ENCODE peak calls at places on chromosomes 12 and 14, in ten cellular contexts. Z is fibroblast of pulmonary artery, J is brain microvascular endothelial cell, O is dorsolateral prefrontal cortex, S is mesothelial cell of epicardium, W is fibroblast of mammary gland, E is kidney, K is GM06990, P is neural progenitor cell, H is tibial nerve. F is an unnamed sample.
A peak's percentile ranks its signal among the peaks of the same experiment; 100 is the strongest.

GRCh38 chr14:29712586-29712985 is 215.1 kb downstream of the PRKD1 start:
- DNase-seq in Z (no peak), O (no peak), J (no peak), H (no peak), S (no peak), E (no peak), W (no peak), P (no peak), K (no peak), F (no peak)

GRCh38 chr12:47855502-47855901 is 35.8 kb upstream of the HDAC7 start:
- DNase-seq in K (no peak), E (no peak), H (no peak), Z (no peak), J (no peak), O (no peak), W (no peak), P (no peak), S (no peak), F (no peak)

GRCh38 chr12:127963926-127964325 is 303.0 kb upstream of the TMEM132C start:
- DNase-seq in K (no peak), E (no peak), J (no peak), S (no peak), P (no peak), H (no peak), Z (no peak), O (no peak), W (no peak), F (no peak)

GRCh38 chr12:107891967-107892366 is 117.5 kb downstream of the ASCL4 start:
- DNase-seq in J (no peak), H (no peak), S (no peak), O (no peak), K (no peak), E (no peak), Z (peak; percentile 20), W (peak; percentile 18), P (peak; percentile 56), F (no peak)

GRCh38 chr12:8948711-8949524 is 527 bp downstream of the M6PR start:
- DNase-seq in Z (peak; percentile 63), W (peak; percentile 41), J (peak; percentile 24), K (no peak), S (no peak), P (peak; percentile 75), H (no peak), O (no peak), E (no peak), F (no peak)

GRCh38 chr14:90720336-90720735 is 95.9 kb downstream of the TTC7B start:
- DNase-seq in J (peak; percentile 33), H (no peak), S (no peak), P (no peak), Z (peak; percentile 16), K (no peak), W (no peak), E (no peak), O (no peak), F (no peak)

GRCh38 chr14:50658203-50658602 is 9.9 kb downstream of the SAV1 start:
- DNase-seq in E (no peak), O (no peak), H (no peak), K (no peak), S (no peak), W (peak; percentile 71), Z (peak; percentile 82), P (peak; percentile 33), J (peak; percentile 66), F (no peak)

GRCh38 chr14:34502826-34503225 is 36.7 kb downstream of the EAPP start:
- DNase-seq in S (no peak), E (no peak), W (peak; percentile 22), H (no peak), O (no peak), Z (peak; percentile 68), J (peak; percentile 81), K (no peak), P (no peak), F (no peak)

GRCh38 chr14:60622210-60622919 is 26.9 kb downstream of the SIX1 start:
- DNase-seq in O (no peak), H (peak; percentile 31), P (no peak), S (no peak), Z (peak; percentile 15), K (no peak), E (no peak), J (no peak), W (peak; percentile 80), F (no peak)

GRCh38 chr14:60323199-60323891 is 74.3 kb downstream of the PPM1A start:
- DNase-seq in K (no peak), E (no peak), O (no peak), H (no peak), W (no peak), J (no peak), Z (no peak), S (no peak), P (no peak), F (no peak)

GRCh38 chr12:132624910-132625630 is 6.5 kb downstream of the P2RX2 start:
- DNase-seq in Z (no peak), P (no peak), H (no peak), E (no peak), O (no peak), W (no peak), K (no peak), J (no peak), S (no peak), F (no peak)

GRCh38 chr12:112420740-112421139 is 2.0 kb downstream of the PTPN11 start:
- DNase-seq in W (no peak), K (no peak), H (no peak), O (no peak), P (no peak), J (no peak), S (no peak), E (no peak), Z (no peak), F (no peak)

GRCh38 chr14:92540472-92541048 is 27.0 kb downstream of the RIN3 start:
- DNase-seq in J (peak; percentile 99), H (peak; percentile 93), Z (peak; percentile 100), S (no peak), P (no peak), E (peak; percentile 96), W (peak; percentile 99), O (no peak), K (no peak), F (no peak)

GRCh38 chr12:124549629-124550028 is 17.8 kb downstream of the NCOR2 start:
- DNase-seq in O (no peak), P (no peak), E (no peak), H (no peak), W (no peak), Z (no peak), J (no peak), K (no peak), S (no peak), F (no peak)

GRCh38 chr12:112148031-112148513 is 22.7 kb downstream of the TRAFD1 start:
- DNase-seq in E (no peak), S (no peak), K (no peak), H (no peak), J (peak; percentile 84), W (peak; percentile 65), P (no peak), O (no peak), Z (peak; percentile 82), F (no peak)

GRCh38 chr12:120496353-120497340 is 734 bp downstream of the DYNLL1 start:
- DNase-seq in K (peak; percentile 63), Z (peak; percentile 67), W (peak; percentile 65), E (peak; percentile 90), J (peak; percentile 47), H (peak; percentile 59), P (peak; percentile 84), O (peak; percentile 80), S (peak; percentile 21), F (peak; percentile 13)

GRCh38 chr12:111858778-111859177 is 16.8 kb downstream of the MAPKAPK5 start:
- DNase-seq in J (no peak), H (no peak), E (no peak), K (no peak), S (no peak), Z (no peak), P (no peak), W (no peak), O (no peak), F (no peak)

GRCh38 chr14:103123634-103124500 is 606 bp downstream of the TNFAIP2 start:
- DNase-seq in K (no peak), H (peak; percentile 62), O (no peak), E (peak; percentile 91), Z (peak; percentile 41), P (peak; percentile 61), J (no peak), W (peak; percentile 35), S (peak; percentile 14), F (no peak)

DNA sequence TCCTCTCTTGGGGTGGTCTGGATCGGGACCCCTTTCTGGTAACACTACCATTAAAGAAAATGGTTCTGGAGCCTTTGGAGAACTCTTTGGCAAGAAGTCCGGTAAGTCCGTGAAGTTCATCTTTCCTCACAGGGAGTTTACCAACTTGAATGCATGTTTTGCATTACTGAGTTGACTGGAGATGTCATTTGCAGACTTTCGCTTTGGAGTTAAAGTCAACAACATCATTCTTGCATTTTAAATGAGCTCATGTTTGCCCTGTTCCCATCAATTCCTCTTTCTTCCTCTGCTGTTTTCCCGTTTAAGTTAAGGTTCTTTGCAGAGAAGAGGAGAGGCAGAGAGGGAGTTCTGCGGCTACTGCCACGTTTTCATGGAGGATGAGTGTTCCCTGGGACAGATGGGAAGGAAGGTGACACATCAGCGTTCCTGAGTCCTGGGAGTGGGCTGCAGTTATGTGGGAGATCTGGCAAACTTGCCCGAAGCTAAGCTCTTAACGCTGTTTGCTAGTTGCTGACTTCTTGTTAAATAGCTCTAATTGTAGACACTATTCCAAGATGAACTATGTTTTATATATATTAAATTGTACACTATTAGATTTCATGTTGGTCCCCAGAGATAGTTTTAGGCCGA is 18.8 kb upstream of the PRICKLE1 start:
- DNase-seq in P (no peak), O (no peak), H (no peak), J (no peak), Z (no peak), E (no peak), W (no peak), S (no peak), K (no peak), F (no peak)
- TF ChIP-seq CTCF in P (no peak), O (no peak), H (no peak), J (no peak), Z (no peak), E (no peak), W (no peak), S (no peak), K (no peak), F (no peak)

GRCh38 chr12:17527021-17527420 is 563.0 kb downstream of the RERGL start:
- DNase-seq in W (no peak), Z (no peak), S (no peak), K (no peak), P (no peak), H (no peak), O (no peak), E (no peak), J (no peak), F (no peak)
- TF ChIP-seq CTCF in W (no peak), Z (no peak), S (no peak), K (no peak), P (no peak), H (no peak), O (no peak), E (no peak), J (no peak), F (no peak)

GRCh38 chr12:46554461-46554860 is 181.9 kb upstream of the SLC38A2 start:
- DNase-seq in E (no peak), P (no peak), O (no peak), H (no peak), W (peak; percentile 76), J (no peak), S (no peak), Z (no peak), K (no peak), F (no peak)
- TF ChIP-seq CTCF in E (no peak), P (no peak), O (no peak), H (no peak), W (no peak), J (no peak), S (no peak), Z (no peak), K (no peak), F (no peak)

GRCh38 chr14:64688801-64689200 is 15.4 kb upstream of the PLEKHG3 start:
- DNase-seq in W (no peak), P (no peak), S (no peak), Z (no peak), O (no peak), E (no peak), H (no peak), K (no peak), J (no peak), F (no peak)
- TF ChIP-seq CTCF in W (no peak), P (no peak), S (no peak), Z (no peak), O (no peak), E (no peak), H (no peak), K (no peak), J (no peak), F (no peak)